ENCODE peak calls at places on chromosomes 5 and 9, in five cellular contexts. B is hepatocyte, F is MM.1S, K is PC-3, A is GM23338. O is an unnamed sample.

GRCh38 chr9:127684576-127684975 is 22.2 kb upstream of the CFAP157 start:
- DNase-seq in B (no peak), F (no peak), K (peak; percentile 33), A (no peak), O (no peak)

GRCh38 chr5:74056789-74057164 is 430.8 kb downstream of the ARHGEF28 start:
- DNase-seq in B (peak; percentile 38), F (peak; percentile 51), K (peak; percentile 51), A (peak; percentile 30), O (peak; percentile 9)

GRCh38 chr9:114273461-114273881 is 49.4 kb upstream of the ORM1 start:
- DNase-seq in B (no peak), F (no peak), K (no peak), A (no peak), O (no peak)

GRCh38 chr5:122102825-122103224 is 24.8 kb upstream of the LOX start:
- DNase-seq in B (no peak), F (no peak), K (no peak), A (no peak), O (no peak)

GRCh38 chr5:156532921-156533320 is 206.0 kb downstream of the SGCD start:
- DNase-seq in B (no peak), F (peak; percentile 78), K (no peak), A (no peak), O (no peak)

GRCh38 chr9:126985870-126986498 is 71.4 kb downstream of the RALGPS1 start:
- DNase-seq in B (peak; percentile 35), F (peak; percentile 98), K (peak; percentile 97), A (no peak), O (peak; percentile 5)

GRCh38 chr9:76213751-76214150 is 180.5 kb downstream of the RFK start:
- DNase-seq in B (no peak), F (no peak), K (no peak), A (no peak), O (no peak)

GRCh38 chr5:158013939-158014338 is 155.0 kb upstream of the CLINT1 start:
- DNase-seq in B (peak; percentile 67), F (peak; percentile 20), K (peak; percentile 77), A (peak; percentile 51), O (peak; percentile 7)

GRCh38 chr9:130287736-130288135 is 22.2 kb downstream of the HMCN2 start:
- DNase-seq in B (no peak), F (no peak), K (no peak), A (no peak), O (no peak)

GRCh38 chr9:36940881-36941280 is 93.2 kb downstream of the PAX5 start:
- DNase-seq in B (no peak), F (no peak), K (no peak), A (no peak), O (no peak)

GRCh38 chr9:133142657-133143592 is 20.8 kb downstream of the GBGT1 start:
- DNase-seq in B (no peak), F (no peak), K (no peak), A (no peak), O (no peak)

GRCh38 chr9:133140174-133140505 is 19.1 kb upstream of the RALGDS start:
- DNase-seq in B (peak; percentile 67), F (no peak), K (no peak), A (no peak), O (no peak)

GRCh38 chr9:133139246-133140173 is 18.5 kb upstream of the RALGDS start:
- DNase-seq in B (peak; percentile 52), F (no peak), K (no peak), A (no peak), O (no peak)

GRCh38 chr9:133141833-133142594 is 21.0 kb upstream of the RALGDS start:
- DNase-seq in B (no peak), F (no peak), K (no peak), A (no peak), O (no peak)

DNA sequence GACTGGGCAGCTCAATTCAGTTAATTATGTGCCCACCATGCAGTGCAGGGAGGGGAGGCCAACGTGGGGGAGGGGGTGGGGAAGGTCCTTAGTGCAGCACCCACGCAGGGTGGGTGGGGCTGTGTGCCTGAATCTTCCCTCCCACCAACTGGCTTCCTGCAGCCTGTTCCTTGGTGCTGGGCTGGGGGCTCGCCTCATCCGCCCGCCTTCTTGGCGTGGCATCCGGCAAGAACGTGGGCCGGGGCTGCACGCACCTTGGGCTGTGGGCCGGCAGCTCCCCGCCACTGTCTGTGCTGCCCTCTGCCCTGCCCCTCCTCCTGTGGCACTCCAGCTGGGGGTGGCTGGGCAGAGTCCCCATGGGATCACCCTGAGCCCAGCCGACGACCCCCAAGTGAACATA is 19.6 kb upstream of the RALGDS start:
- DNase-seq in B (no peak), F (no peak), K (no peak), A (no peak), O (no peak)
- H4K20me1 ChIP-seq in B (peaks cover 24% of the 10 kb centered on the region), F (no peaks in the 10 kb centered on the region), K (no peaks in the 10 kb centered on the region), A (peaks cover 6% of the 10 kb centered on the region), O (peaks cover 7% of the 10 kb centered on the region)

GRCh38 chr9:89445801-89446228 is 52.1 kb downstream of the SEMA4D start:
- DNase-seq in B (no peak), F (no peak), K (no peak), A (no peak), O (no peak)
- H4K20me1 ChIP-seq in B (no peaks in the 10 kb centered on the region), F (peaks cover 5% of the 10 kb centered on the region), K (no peaks in the 10 kb centered on the region), A (peaks cover 3% of the 10 kb centered on the region), O (no peaks in the 10 kb centered on the region)

GRCh38 chr5:179224741-179225140 is 120.5 kb downstream of the ADAMTS2 start:
- DNase-seq in B (no peak), F (no peak), K (no peak), A (no peak), O (no peak)
- H4K20me1 ChIP-seq in B (no peaks in the 10 kb centered on the region), F (no peaks in the 10 kb centered on the region), K (no peaks in the 10 kb centered on the region), A (no peaks in the 10 kb centered on the region), O (no peaks in the 10 kb centered on the region)

DNA sequence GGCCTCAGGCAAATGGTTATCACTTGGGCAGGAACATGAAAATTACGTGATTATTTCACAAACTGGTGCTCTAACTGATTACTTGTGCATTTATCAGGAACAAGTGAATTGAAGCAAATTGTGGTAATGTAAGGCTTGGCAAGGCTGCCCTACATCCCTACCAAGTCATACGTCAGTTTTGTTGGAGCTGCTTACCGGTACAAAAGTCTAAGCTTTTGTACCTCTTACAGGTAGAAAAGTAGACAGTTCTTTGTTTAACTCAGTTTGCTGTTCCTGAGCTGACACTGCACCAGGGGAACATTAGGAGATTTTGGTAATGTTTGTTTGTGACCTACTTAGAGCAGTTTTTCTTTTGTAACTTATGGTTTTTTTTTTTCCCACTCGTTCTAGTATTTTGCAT is 2.2 kb downstream of the G3BP1 start:
- DNase-seq in B (no peak), F (no peak), K (peak; percentile 29), A (no peak), O (no peak)
- H4K20me1 ChIP-seq in B (peaks cover 69% of the 10 kb centered on the region), F (peaks cover 66% of the 10 kb centered on the region), K (peaks cover 67% of the 10 kb centered on the region), A (peaks cover 66% of the 10 kb centered on the region), O (peaks cover 68% of the 10 kb centered on the region)

DNA sequence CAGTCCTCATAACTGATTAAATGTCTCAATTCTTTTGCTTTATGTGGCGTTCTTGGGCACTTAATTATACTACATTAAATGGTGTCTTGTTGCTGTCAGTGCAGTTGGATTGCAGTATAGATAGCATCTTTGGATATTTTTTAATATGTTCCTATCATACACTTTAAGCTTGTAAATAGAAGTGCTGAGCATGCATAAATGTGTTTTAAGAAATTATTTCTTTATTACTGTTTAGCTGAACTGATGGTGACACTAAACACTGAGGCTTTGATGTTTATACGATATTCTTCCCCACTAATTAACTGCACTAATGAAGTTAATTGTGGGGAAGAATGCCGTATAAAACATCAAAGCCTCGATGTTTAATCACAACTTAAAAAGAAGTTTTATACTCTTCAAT is 116.6 kb downstream of the TLE4 start:
- DNase-seq in B (no peak), F (no peak), K (no peak), A (no peak), O (no peak)
- H4K20me1 ChIP-seq in B (no peaks in the 10 kb centered on the region), F (no peaks in the 10 kb centered on the region), K (no peaks in the 10 kb centered on the region), A (no peaks in the 10 kb centered on the region), O (no peaks in the 10 kb centered on the region)